ENCODE peak calls at places on chromosomes 1 and 21, in five cellular contexts. T is K562, H is HepG2, Q is A549, Z is H1. Y is an unnamed sample.

GRCh38 chr1:109502368-109502851 is 7.1 kb downstream of the AMIGO1 start:
- DNase-seq in T (no peak), H (no peak), Q (no peak), Z (no peak), Y (no peak)

GRCh38 chr1:176066709-176067108 is 140.4 kb downstream of the COP1 start:
- DNase-seq in T (no peak), H (no peak), Q (no peak), Z (no peak), Y (no peak)

GRCh38 chr1:40059960-40060337 is 19.4 kb downstream of the CAP1 start:
- DNase-seq in T (no peak), H (no peak), Q (no peak), Z (no peak), Y (no peak)

GRCh38 chr1:86382878-86383277 is 13.2 kb downstream of the ODF2L start:
- DNase-seq in T (no peak), H (no peak), Q (no peak), Z (no peak), Y (no peak)

GRCh38 chr1:206560021-206560716 is 52.1 kb downstream of the EIF2D start:
- DNase-seq in T (no peak), H (no peak), Q (no peak), Z (no peak), Y (no peak)

GRCh38 chr1:151579436-151580225 is 32.2 kb upstream of the SNX27 start:
- DNase-seq in T (no peak), H (no peak), Q (no peak), Z (no peak), Y (peak; percentile 82)

GRCh38 chr21:33964706-33965325 is 49.2 kb upstream of the ATP5PO start:
- DNase-seq in T (no peak), H (no peak), Q (no peak), Z (no peak), Y (peak; percentile 60)

GRCh38 chr1:206635983-206636354 is 633 bp downstream of the DYRK3 start:
- DNase-seq in T (no peak), H (no peak), Q (peak; percentile 35), Z (no peak), Y (no peak)

GRCh38 chr1:35505911-35506798 is 51.0 kb downstream of the KIAA0319L start:
- DNase-seq in T (peak; percentile 65), H (no peak), Q (no peak), Z (no peak), Y (peak; percentile 59)

GRCh38 chr21:22235866-22236590 is 1237.8 kb downstream of the NCAM2 start:
- DNase-seq in T (no peak), H (no peak), Q (no peak), Z (no peak), Y (no peak)

GRCh38 chr1:209513226-209513625 is 70.3 kb upstream of the CAMK1G start:
- DNase-seq in T (peak; percentile 32), H (peak; percentile 24), Q (peak; percentile 38), Z (no peak), Y (peak; percentile 46)

GRCh38 chr1:22587247-22587646 is 24.0 kb downstream of the EPHA8 start:
- DNase-seq in T (no peak), H (no peak), Q (no peak), Z (no peak), Y (no peak)

GRCh38 chr1:117621316-117621715 is 15.5 kb downstream of the TENT5C start:
- DNase-seq in T (no peak), H (no peak), Q (no peak), Z (no peak), Y (no peak)

GRCh38 chr1:11690669-11691301 is 725 bp upstream of the DRAXIN start:
- DNase-seq in T (peak; percentile 62), H (peak; percentile 18), Q (no peak), Z (no peak), Y (no peak)

GRCh38 chr1:11316701-11317100 is 43.7 kb downstream of the UBIAD1 start:
- DNase-seq in T (no peak), H (no peak), Q (no peak), Z (no peak), Y (no peak)

GRCh38 chr1:224697888-224698450 is 81.9 kb downstream of the CNIH3 start:
- DNase-seq in T (no peak), H (no peak), Q (no peak), Z (no peak), Y (no peak)

GRCh38 chr1:229336345-229336744 is 6.5 kb downstream of the CCSAP start:
- DNase-seq in T (no peak), H (no peak), Q (no peak), Z (no peak), Y (no peak)

GRCh38 chr1:7552402-7552801 is 218.7 kb upstream of the VAMP3 start:
- DNase-seq in T (no peak), H (no peak), Q (no peak), Z (no peak), Y (peak; percentile 52)

GRCh38 chr1:66533804-66534745 is at the start of gene SGIP1:
- DNase-seq in T (peak; percentile 32), H (no peak), Q (no peak), Z (no peak), Y (peak; percentile 88)

GRCh38 chr1:222886194-222887126 is 71.6 kb downstream of the DISP1 start:
- DNase-seq in T (no peak), H (peak; percentile 43), Q (no peak), Z (no peak), Y (peak; percentile 25)

GRCh38 chr1:198467342-198467741 is 73.1 kb downstream of the ATP6V1G3 start:
- DNase-seq in T (no peak), H (no peak), Q (no peak), Z (no peak), Y (no peak)

GRCh38 chr1:75808921-75809320 is 12.2 kb downstream of the MSH4 start:
- DNase-seq in T (no peak), H (no peak), Q (no peak), Z (no peak), Y (no peak)

GRCh38 chr1:206117151-206117948 is at the start of gene AVPR1B:
- DNase-seq in T (no peak), H (no peak), Q (peak; percentile 31), Z (peak; percentile 21), Y (peak; percentile 15)

GRCh38 chr1:145962157-145963102 is 1.9 kb downstream of the ANKRD34A start:
- DNase-seq in T (peak; percentile 83), H (no peak), Q (no peak), Z (no peak), Y (no peak)

GRCh38 chr1:38337711-38338110 is 291.1 kb upstream of the POU3F1 start:
- DNase-seq in T (no peak), H (no peak), Q (no peak), Z (no peak), Y (no peak)

GRCh38 chr1:29633784-29634183 is 397.5 kb downstream of the PTPRU start:
- DNase-seq in T (peak; percentile 27), H (no peak), Q (no peak), Z (no peak), Y (no peak)

GRCh38 chr1:36475341-36475740 is 7.4 kb downstream of the CSF3R start:
- DNase-seq in T (no peak), H (no peak), Q (no peak), Z (no peak), Y (no peak)

GRCh38 chr1:22537441-22538139 is 25.7 kb upstream of the EPHA8 start:
- DNase-seq in T (peak; percentile 36), H (no peak), Q (no peak), Z (no peak), Y (no peak)

DNA sequence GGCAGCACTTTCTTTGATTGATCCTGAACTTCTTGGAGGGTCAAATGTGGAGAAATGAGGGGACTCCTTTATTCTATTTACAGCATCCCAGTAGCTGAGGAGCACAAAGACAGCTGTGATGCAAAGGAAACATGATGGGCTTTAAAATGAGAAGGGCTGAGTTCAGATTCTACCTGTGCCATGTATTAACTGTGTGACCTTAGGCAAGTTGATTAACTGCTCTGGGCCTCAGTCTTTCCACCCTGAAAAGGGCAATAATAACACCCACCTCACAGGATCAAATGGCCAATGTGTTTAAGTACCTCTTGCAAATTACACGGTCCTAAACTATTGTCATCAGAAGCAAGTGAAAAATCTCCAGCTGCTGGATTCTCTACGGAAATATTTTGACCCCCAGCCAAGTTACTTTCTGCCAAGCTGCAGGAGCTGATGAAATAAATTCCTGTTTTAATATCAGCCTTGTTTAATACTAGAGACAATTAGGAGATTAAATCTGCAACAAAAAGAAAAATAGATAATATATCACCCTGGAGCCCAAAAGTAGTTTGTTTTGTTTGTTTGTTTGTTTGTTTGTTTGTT is 15.7 kb downstream of the TMEM81 start:
- DNase-seq in T (no peak), H (no peak), Q (no peak), Z (no peak), Y (peak; percentile 30)
- TF ChIP-seq MAFK in T (no peak), H (no peak), Q (no peak), Z (no peak), Y (no peak)

GRCh38 chr21:15022608-15023261 is 42.1 kb downstream of the NRIP1 start:
- DNase-seq in T (no peak), H (no peak), Q (no peak), Z (no peak), Y (peak; percentile 28)
- TF ChIP-seq MAFK in T (no peak), H (no peak), Q (no peak), Z (no peak), Y (no peak)

GRCh38 chr1:89794406-89794805 is 26.4 kb upstream of the LRRC8D start:
- DNase-seq in T (no peak), H (no peak), Q (no peak), Z (no peak), Y (peak; percentile 60)
- TF ChIP-seq MAFK in T (no peak), H (no peak), Q (no peak), Z (no peak), Y (no peak)

GRCh38 chr1:42733415-42734200 is 6.4 kb downstream of the CLDN19 start:
- DNase-seq in T (no peak), H (no peak), Q (no peak), Z (no peak), Y (no peak)

GRCh38 chr1:42735477-42736105 is 4.4 kb downstream of the CLDN19 start:
- DNase-seq in T (no peak), H (no peak), Q (no peak), Z (no peak), Y (no peak)

GRCh38 chr1:42735056-42735455 is 5.0 kb downstream of the CLDN19 start:
- DNase-seq in T (no peak), H (no peak), Q (no peak), Z (no peak), Y (no peak)

GRCh38 chr1:42736152-42736551 is 3.9 kb downstream of the CLDN19 start:
- DNase-seq in T (peak; percentile 81), H (peak; percentile 25), Q (peak; percentile 40), Z (no peak), Y (no peak)

DNA sequence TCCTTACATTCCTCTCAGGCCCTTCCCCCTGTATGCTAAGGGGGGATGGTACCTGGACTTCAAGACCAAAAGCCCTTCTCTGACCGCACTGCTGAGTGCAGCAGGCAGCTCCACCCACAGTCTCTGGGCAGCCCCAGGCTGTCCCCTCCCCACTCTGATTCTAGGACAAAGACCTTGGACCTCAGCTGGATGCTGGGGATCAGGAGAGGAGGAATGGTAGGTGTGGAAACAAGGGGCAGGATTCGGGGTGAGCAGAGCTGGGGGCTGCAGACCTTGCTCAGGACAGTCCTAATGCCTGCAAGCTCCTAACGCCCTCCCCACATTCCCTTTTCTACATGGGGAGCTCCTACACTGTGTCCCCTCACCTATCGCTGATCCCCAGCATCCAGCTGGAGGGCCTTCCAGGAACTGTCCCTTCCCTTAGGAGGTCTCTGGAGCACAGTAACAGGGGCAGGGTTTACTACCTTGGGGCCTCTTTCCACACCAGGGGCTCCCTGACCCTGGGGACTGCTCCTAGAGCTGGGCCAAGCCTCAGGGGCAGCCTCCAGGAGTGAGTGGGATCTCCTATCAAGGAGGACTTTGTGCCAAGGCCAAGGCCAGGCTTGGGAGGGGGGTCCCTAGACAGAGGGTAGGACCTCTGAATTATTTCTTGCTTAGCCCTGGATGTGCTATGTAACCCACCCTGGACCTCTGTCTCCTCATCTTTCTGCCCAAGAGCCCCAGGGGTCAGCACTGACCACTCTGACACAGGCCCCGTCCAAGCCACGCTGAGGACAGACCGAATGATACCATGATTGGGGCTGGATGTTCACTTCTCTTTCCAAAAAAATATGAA is 5.6 kb downstream of the CLDN19 start:
- DNase-seq in T (no peak), H (peak; percentile 25), Q (no peak), Z (no peak), Y (no peak)
- TF ChIP-seq MAFK in T (no peak), H (no peak), Q (no peak), Z (no peak), Y (no peak)

Y was measured in IMR-90.